ENCODE peak calls at places on chromosomes 12 and 14, in nine cellular contexts. L is NCI-H2081 treated with DMSO at 0.1 percent for 48 hours; V is G401; Z is CD8-positive, alpha-beta T cell; N is activated CD4-positive, alpha-beta memory T cell treated with anti-CD3 and anti-CD28 coated beads for 36 hours; G is NAMALWA; P is Right ventricle myocardium superior; H is tibial nerve; B is dermis microvascular lymphatic vessel endothelial cell. J is an unnamed sample.

GRCh38 chr12:57235012-57235727 is 5.7 kb downstream of the SHMT2 start:
- DNase-seq in Z (no peak), L (no peak), G (peak; percentile 68), P (peak; percentile 81), H (no peak), B (peak; percentile 47), V (no peak), N (no peak), J (peak; percentile 63)

GRCh38 chr12:97556201-97556824 is 93.7 kb downstream of the RMST start:
- DNase-seq in N (no peak), L (no peak), P (no peak), G (peak; percentile 4), B (no peak), Z (no peak), H (no peak), V (peak; percentile 15), J (no peak)

GRCh38 chr12:10661338-10661737 is 12.5 kb downstream of the STYK1 start:
- DNase-seq in Z (no peak), N (no peak), L (no peak), V (no peak), B (no peak), H (no peak), G (no peak), P (no peak), J (no peak)

GRCh38 chr12:131226345-131227265 is 272.9 kb downstream of the ADGRD1 start:
- DNase-seq in N (no peak), Z (no peak), P (no peak), H (no peak), G (no peak), B (no peak), V (no peak), L (no peak), J (no peak)

GRCh38 chr14:101017209-101017608 is 113.7 kb upstream of the RTL1 start:
- DNase-seq in V (no peak), N (no peak), L (no peak), G (no peak), B (no peak), H (no peak), Z (no peak), P (no peak), J (no peak)

GRCh38 chr12:47156167-47156736 is 76.5 kb upstream of the AMIGO2 start:
- DNase-seq in L (no peak), G (no peak), Z (no peak), H (no peak), V (no peak), P (no peak), B (peak; percentile 33), N (no peak), J (no peak)

GRCh38 chr14:92553456-92553855 is 39.9 kb downstream of the RIN3 start:
- DNase-seq in B (peak; percentile 45), P (peak; percentile 40), G (no peak), V (no peak), H (no peak), L (no peak), Z (no peak), N (no peak), J (peak; percentile 67)

GRCh38 chr14:76304536-76305473 is 71.1 kb upstream of the ESRRB start:
- DNase-seq in G (no peak), B (no peak), H (no peak), P (no peak), L (no peak), V (no peak), N (no peak), Z (no peak), J (no peak)

GRCh38 chr14:98177551-98177950 is 1094.4 kb downstream of the BCL11B start:
- DNase-seq in H (no peak), L (no peak), Z (no peak), V (no peak), P (no peak), G (no peak), B (no peak), N (peak; percentile 91), J (no peak)

GRCh38 chr14:87630808-87631207 is 362.2 kb downstream of the GALC start:
- DNase-seq in B (no peak), H (no peak), N (no peak), G (no peak), P (no peak), Z (no peak), V (no peak), L (no peak), J (no peak)

GRCh38 chr14:64953310-64953654 is 10.7 kb upstream of the GPX2 start:
- DNase-seq in G (no peak), P (no peak), B (no peak), N (no peak), H (no peak), V (peak; percentile 66), Z (no peak), L (no peak), J (no peak)

GRCh38 chr12:107027304-107028053 is 40.5 kb upstream of the MTERF2 start:
- DNase-seq in V (peak; percentile 99), P (no peak), B (peak; percentile 93), L (peak; percentile 37), Z (no peak), N (no peak), G (no peak), H (no peak), J (peak; percentile 91)

GRCh38 chr14:103727313-103728000 is 11.8 kb downstream of the ZFYVE21 start:
- DNase-seq in B (no peak), N (no peak), G (no peak), Z (no peak), L (no peak), H (no peak), P (peak; percentile 44), V (no peak), J (no peak)

GRCh38 chr14:85566603-85567002 is 36.7 kb downstream of the FLRT2 start:
- DNase-seq in V (no peak), B (peak; percentile 78), N (no peak), Z (no peak), P (no peak), G (no peak), L (no peak), H (no peak), J (peak; percentile 86)

GRCh38 chr14:55180006-55180405 is 11.4 kb downstream of the DLGAP5 start:
- DNase-seq in B (no peak), P (no peak), H (no peak), N (no peak), Z (no peak), V (no peak), L (no peak), G (no peak), J (peak; percentile 1)

GRCh38 chr14:24875203-24875840 is 174.6 kb downstream of the STXBP6 start:
- DNase-seq in N (no peak), P (no peak), Z (no peak), L (no peak), V (no peak), G (no peak), H (no peak), B (no peak), J (no peak)

GRCh38 chr14:79586401-79586800 is 624.9 kb downstream of the DIO2 start:
- DNase-seq in P (no peak), V (no peak), B (no peak), G (no peak), H (no peak), L (no peak), Z (no peak), N (no peak), J (no peak)

GRCh38 chr12:71755146-71755892 is 656 bp downstream of the RAB21 start:
- DNase-seq in P (no peak), V (peak; percentile 41), G (peak; percentile 62), B (peak; percentile 63), Z (peak; percentile 56), N (peak; percentile 80), L (no peak), H (peak; percentile 13), J (peak; percentile 64)

GRCh38 chr14:61965030-61965745 is 203.0 kb downstream of the SNAPC1 start:
- DNase-seq in N (no peak), G (no peak), L (no peak), B (no peak), V (no peak), H (no peak), Z (no peak), P (no peak), J (no peak)

GRCh38 chr12:109760031-109760929 is 46.7 kb downstream of the FAM222A start:
- DNase-seq in H (no peak), L (no peak), V (no peak), Z (peak; percentile 4), N (peak; percentile 7), G (no peak), B (no peak), P (peak; percentile 77), J (peak; percentile 28)

GRCh38 chr12:116534341-116535121 is 24.6 kb upstream of the MAP1LC3B2 start:
- DNase-seq in G (peak; percentile 6), P (no peak), V (peak; percentile 73), L (no peak), B (peak; percentile 48), N (no peak), H (no peak), Z (no peak), J (peak; percentile 61)

GRCh38 chr12:119964876-119965275 is 24.2 kb upstream of the BICDL1 start:
- DNase-seq in L (no peak), V (no peak), B (no peak), N (no peak), P (no peak), G (no peak), Z (no peak), H (no peak), J (no peak)

GRCh38 chr14:97166497-97166896 is 369.3 kb downstream of the VRK1 start:
- DNase-seq in H (no peak), N (no peak), G (no peak), B (no peak), P (no peak), Z (no peak), V (no peak), L (no peak), J (no peak)

GRCh38 chr14:77562681-77563080 is 53.8 kb downstream of the SPTLC2 start:
- DNase-seq in B (peak; percentile 48), V (no peak), H (no peak), P (no peak), G (no peak), L (no peak), N (no peak), Z (no peak), J (peak; percentile 62)

GRCh38 chr12:54379401-54380201 is 4.9 kb downstream of the ZNF385A start:
- DNase-seq in N (peak; percentile 94), V (peak; percentile 87), L (peak; percentile 29), Z (peak; percentile 91), P (peak; percentile 95), G (peak; percentile 92), H (peak; percentile 91), B (peak; percentile 87), J (peak; percentile 90)

GRCh38 chr14:23929822-23930294 is 23.7 kb upstream of the DHRS4 start:
- DNase-seq in V (peak; percentile 73), L (no peak), B (peak; percentile 74), N (peak; percentile 88), G (peak; percentile 83), Z (peak; percentile 91), H (peak; percentile 97), P (peak; percentile 75), J (peak; percentile 74)